ENCODE peak calls at places on chromosome 19, in eight cellular contexts. One of them, this sample, is unnamed.

GRCh38 chr19:32373614-32374295 is 28.3 kb downstream of the ZNF507 start:
- DNase-seq in cardiac muscle cell: peak; percentile 29
- DNase-seq in choroid plexus epithelial cell: peak; percentile 99
- DNase-seq in fibroblast of mammary gland: peak; percentile 99
- DNase-seq in BJ: peak; percentile 94
- DNase-seq in epithelial cell of proximal tubule: peak; percentile 100
- DNase-seq in Caco-2: peak; percentile 88
- DNase-seq in A673: peak; percentile 29
- DNase-seq in this sample: peak; percentile 97

GRCh38 chr19:2038284-2039081 is 12.6 kb downstream of the MKNK2 start:
- DNase-seq in cardiac muscle cell: no peak
- DNase-seq in choroid plexus epithelial cell: no peak
- DNase-seq in fibroblast of mammary gland: no peak
- DNase-seq in BJ: no peak
- DNase-seq in epithelial cell of proximal tubule: no peak
- DNase-seq in Caco-2: no peak
- DNase-seq in A673: no peak
- DNase-seq in this sample: no peak

GRCh38 chr19:39645800-39646411 is 9.8 kb upstream of the LGALS16 start:
- DNase-seq in cardiac muscle cell: peak; percentile 55
- DNase-seq in choroid plexus epithelial cell: peak; percentile 33
- DNase-seq in fibroblast of mammary gland: peak; percentile 16
- DNase-seq in BJ: no peak
- DNase-seq in epithelial cell of proximal tubule: no peak
- DNase-seq in Caco-2: peak; percentile 62
- DNase-seq in A673: peak; percentile 48
- DNase-seq in this sample: peak; percentile 6

GRCh38 chr19:50322931-50323781 is 6.0 kb downstream of the KCNC3 start:
- DNase-seq in cardiac muscle cell: no peak
- DNase-seq in choroid plexus epithelial cell: no peak
- DNase-seq in fibroblast of mammary gland: no peak
- DNase-seq in BJ: no peak
- DNase-seq in epithelial cell of proximal tubule: no peak
- DNase-seq in Caco-2: no peak
- DNase-seq in A673: no peak
- DNase-seq in this sample: no peak

GRCh38 chr19:51488491-51488890 is 10.2 kb downstream of the CEACAM18 start:
- DNase-seq in cardiac muscle cell: no peak
- DNase-seq in choroid plexus epithelial cell: no peak
- DNase-seq in fibroblast of mammary gland: no peak
- DNase-seq in BJ: no peak
- DNase-seq in epithelial cell of proximal tubule: no peak
- DNase-seq in Caco-2: no peak
- DNase-seq in A673: no peak
- DNase-seq in this sample: no peak

GRCh38 chr19:12636631-12637030 is 25.9 kb downstream of the ZNF791 start:
- DNase-seq in cardiac muscle cell: no peak
- DNase-seq in choroid plexus epithelial cell: no peak
- DNase-seq in fibroblast of mammary gland: no peak
- DNase-seq in BJ: no peak
- DNase-seq in epithelial cell of proximal tubule: no peak
- DNase-seq in Caco-2: no peak
- DNase-seq in A673: no peak
- DNase-seq in this sample: no peak

GRCh38 chr19:55285225-55285890 is 1.6 kb downstream of the BRSK1 start:
- DNase-seq in cardiac muscle cell: no peak
- DNase-seq in choroid plexus epithelial cell: no peak
- DNase-seq in fibroblast of mammary gland: no peak
- DNase-seq in BJ: no peak
- DNase-seq in epithelial cell of proximal tubule: no peak
- DNase-seq in Caco-2: no peak
- DNase-seq in A673: no peak
- DNase-seq in this sample: peak; percentile 51

GRCh38 chr19:23285948-23286347 is 35.8 kb upstream of the ZNF724 start:
- DNase-seq in cardiac muscle cell: no peak
- DNase-seq in choroid plexus epithelial cell: no peak
- DNase-seq in fibroblast of mammary gland: no peak
- DNase-seq in BJ: no peak
- DNase-seq in epithelial cell of proximal tubule: no peak
- DNase-seq in Caco-2: no peak
- DNase-seq in A673: no peak
- DNase-seq in this sample: no peak

GRCh38 chr19:46206176-46206575 is 23.4 kb upstream of the IGFL1 start:
- DNase-seq in cardiac muscle cell: no peak
- DNase-seq in choroid plexus epithelial cell: no peak
- DNase-seq in fibroblast of mammary gland: no peak
- DNase-seq in BJ: no peak
- DNase-seq in epithelial cell of proximal tubule: no peak
- DNase-seq in Caco-2: no peak
- DNase-seq in A673: no peak
- DNase-seq in this sample: no peak

GRCh38 chr19:46716013-46716671 is 772 bp downstream of the PRKD2 start:
- DNase-seq in cardiac muscle cell: peak; percentile 61
- DNase-seq in choroid plexus epithelial cell: no peak
- DNase-seq in fibroblast of mammary gland: no peak
- DNase-seq in BJ: no peak
- DNase-seq in epithelial cell of proximal tubule: no peak
- DNase-seq in Caco-2: peak; percentile 54
- DNase-seq in A673: no peak
- DNase-seq in this sample: no peak

GRCh38 chr19:10502524-10503001 is 593 bp downstream of the KEAP1 start:
- DNase-seq in cardiac muscle cell: peak; percentile 97
- DNase-seq in choroid plexus epithelial cell: peak; percentile 86
- DNase-seq in fibroblast of mammary gland: peak; percentile 83
- DNase-seq in BJ: no peak
- DNase-seq in epithelial cell of proximal tubule: no peak
- DNase-seq in Caco-2: peak; percentile 96
- DNase-seq in A673: peak; percentile 95
- DNase-seq in this sample: peak; percentile 97
- TF ChIP-seq CTCF in cardiac muscle cell: peak; percentile 1
- TF ChIP-seq CTCF in choroid plexus epithelial cell: no peak
- TF ChIP-seq CTCF in fibroblast of mammary gland: no peak
- TF ChIP-seq CTCF in BJ: no peak
- TF ChIP-seq CTCF in epithelial cell of proximal tubule: no peak
- TF ChIP-seq CTCF in Caco-2: no peak
- TF ChIP-seq CTCF in A673: no peak
- TF ChIP-seq CTCF in this sample: no peak

GRCh38 chr19:6500837-6501739 is 1.0 kb downstream of the TUBB4A start:
- DNase-seq in cardiac muscle cell: no peak
- DNase-seq in choroid plexus epithelial cell: no peak
- DNase-seq in fibroblast of mammary gland: no peak
- DNase-seq in BJ: no peak
- DNase-seq in epithelial cell of proximal tubule: no peak
- DNase-seq in Caco-2: no peak
- DNase-seq in A673: no peak
- DNase-seq in this sample: no peak
- H3K4me3 ChIP-seq in cardiac muscle cell: peak overlapping the region; percentile 43
- H3K4me3 ChIP-seq in choroid plexus epithelial cell: no peak overlapping the region
- H3K4me3 ChIP-seq in fibroblast of mammary gland: no peak overlapping the region
- H3K4me3 ChIP-seq in BJ: no peak overlapping the region
- H3K4me3 ChIP-seq in epithelial cell of proximal tubule: peak overlapping the region; percentile 67
- H3K4me3 ChIP-seq in Caco-2: peak overlapping the region; percentile 51
- H3K4me3 ChIP-seq in A673: peak overlapping the region; percentile 78
- H3K4me3 ChIP-seq in this sample: no peak overlapping the region

DNA sequence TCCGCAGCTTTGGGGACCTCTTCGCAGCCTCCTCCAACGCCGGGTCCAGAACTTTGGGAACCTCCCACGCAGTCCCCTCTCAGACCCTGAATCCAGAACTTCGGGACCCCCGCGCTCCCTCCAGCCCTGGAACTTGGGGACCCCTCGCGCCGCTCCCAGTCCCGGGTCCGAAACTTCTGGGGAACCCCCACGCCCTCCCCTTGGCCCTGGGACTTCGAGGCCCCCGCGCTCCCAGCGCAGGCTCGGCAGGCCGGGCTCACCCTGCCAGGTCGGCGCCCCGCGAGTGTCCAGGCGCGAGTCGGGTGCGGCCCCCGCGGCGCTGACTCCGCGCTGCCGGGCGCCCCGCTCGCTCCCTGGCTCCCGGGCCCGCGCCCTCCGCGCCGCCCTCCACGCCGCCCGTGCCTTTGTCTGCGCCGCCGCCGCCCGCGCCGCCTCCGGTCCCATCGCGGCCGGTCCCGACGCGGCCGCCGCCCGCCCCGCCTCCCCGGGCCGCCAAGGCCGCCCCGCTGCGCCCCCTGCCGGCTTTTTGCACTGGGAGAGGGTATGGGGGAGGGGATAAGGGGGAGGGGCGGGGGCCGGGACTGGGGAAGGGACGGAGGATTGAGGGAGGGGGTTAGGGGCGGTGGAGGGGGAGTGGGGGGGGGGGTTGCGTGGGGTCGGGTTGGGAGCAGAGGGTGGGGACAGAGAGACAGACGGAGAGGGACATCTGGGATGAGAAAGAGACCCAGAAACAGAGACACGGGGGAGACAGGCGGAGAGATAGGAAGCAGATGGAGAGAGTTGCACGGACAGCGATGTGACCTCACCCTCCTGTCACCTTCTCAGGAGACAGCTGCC is at the start of gene HOMER3:
- DNase-seq in cardiac muscle cell: peak; percentile 90
- DNase-seq in choroid plexus epithelial cell: peak; percentile 54
- DNase-seq in fibroblast of mammary gland: peak; percentile 39
- DNase-seq in BJ: no peak
- DNase-seq in epithelial cell of proximal tubule: no peak
- DNase-seq in Caco-2: peak; percentile 85
- DNase-seq in A673: peak; percentile 76
- DNase-seq in this sample: peak; percentile 39
- TF ChIP-seq CTCF in cardiac muscle cell: peak; percentile 21
- TF ChIP-seq CTCF in choroid plexus epithelial cell: peak; percentile 46
- TF ChIP-seq CTCF in fibroblast of mammary gland: peak; percentile 21
- TF ChIP-seq CTCF in BJ: peak; percentile 47
- TF ChIP-seq CTCF in epithelial cell of proximal tubule: peak; percentile 35
- TF ChIP-seq CTCF in Caco-2: peak; percentile 54
- TF ChIP-seq CTCF in A673: no peak
- TF ChIP-seq CTCF in this sample: no peak

GRCh38 chr19:18789883-18790565 is 1.1 kb downstream of the COMP start:
- DNase-seq in cardiac muscle cell: peak; percentile 32
- DNase-seq in choroid plexus epithelial cell: peak; percentile 17
- DNase-seq in fibroblast of mammary gland: peak; percentile 21
- DNase-seq in BJ: no peak
- DNase-seq in epithelial cell of proximal tubule: no peak
- DNase-seq in Caco-2: peak; percentile 47
- DNase-seq in A673: peak; percentile 72
- DNase-seq in this sample: no peak

GRCh38 chr19:18790566-18791314 is at the start of gene COMP:
- DNase-seq in cardiac muscle cell: no peak
- DNase-seq in choroid plexus epithelial cell: no peak
- DNase-seq in fibroblast of mammary gland: no peak
- DNase-seq in BJ: no peak
- DNase-seq in epithelial cell of proximal tubule: no peak
- DNase-seq in Caco-2: no peak
- DNase-seq in A673: no peak
- DNase-seq in this sample: no peak

GRCh38 chr19:18789422-18789832 is 1.7 kb downstream of the COMP start:
- DNase-seq in cardiac muscle cell: peak; percentile 12
- DNase-seq in choroid plexus epithelial cell: no peak
- DNase-seq in fibroblast of mammary gland: no peak
- DNase-seq in BJ: no peak
- DNase-seq in epithelial cell of proximal tubule: no peak
- DNase-seq in Caco-2: no peak
- DNase-seq in A673: no peak
- DNase-seq in this sample: no peak

GRCh38 chr19:18792661-18793060 is 1.6 kb upstream of the COMP start:
- DNase-seq in cardiac muscle cell: no peak
- DNase-seq in choroid plexus epithelial cell: no peak
- DNase-seq in fibroblast of mammary gland: no peak
- DNase-seq in BJ: no peak
- DNase-seq in epithelial cell of proximal tubule: no peak
- DNase-seq in Caco-2: no peak
- DNase-seq in A673: no peak
- DNase-seq in this sample: no peak

GRCh38 chr19:18791315-18791678 is 192 bp upstream of the COMP start:
- DNase-seq in cardiac muscle cell: no peak
- DNase-seq in choroid plexus epithelial cell: no peak
- DNase-seq in fibroblast of mammary gland: no peak
- DNase-seq in BJ: no peak
- DNase-seq in epithelial cell of proximal tubule: no peak
- DNase-seq in Caco-2: no peak
- DNase-seq in A673: no peak
- DNase-seq in this sample: no peak
- H3K4me3 ChIP-seq in cardiac muscle cell: no peak overlapping the region
- H3K4me3 ChIP-seq in choroid plexus epithelial cell: no peak overlapping the region
- H3K4me3 ChIP-seq in fibroblast of mammary gland: no peak overlapping the region
- H3K4me3 ChIP-seq in BJ: no peak overlapping the region
- H3K4me3 ChIP-seq in epithelial cell of proximal tubule: no peak overlapping the region
- H3K4me3 ChIP-seq in Caco-2: no peak overlapping the region
- H3K4me3 ChIP-seq in A673: no peak overlapping the region
- H3K4me3 ChIP-seq in this sample: no peak overlapping the region

DNA sequence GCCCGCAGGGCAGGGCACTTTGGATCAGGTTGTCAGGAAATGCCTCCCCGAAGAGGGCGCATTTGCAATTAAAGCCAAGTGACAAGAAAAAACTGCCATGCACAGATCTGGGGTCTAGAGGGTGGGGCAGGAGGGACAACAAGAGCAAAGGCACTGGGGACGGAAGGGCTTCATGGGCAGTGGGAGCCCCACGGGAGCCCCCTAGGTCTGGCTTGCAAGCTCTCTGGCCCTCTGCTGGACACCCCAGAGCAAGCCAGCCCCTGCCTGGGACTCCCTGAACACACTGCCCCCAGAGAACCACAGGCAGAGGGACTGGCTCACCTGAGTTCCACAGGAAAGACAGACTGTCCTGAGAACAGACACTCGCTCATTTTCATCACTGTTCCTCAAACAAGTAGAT is 30.2 kb upstream of the C19orf12 start:
- DNase-seq in cardiac muscle cell: peak; percentile 16
- DNase-seq in choroid plexus epithelial cell: peak; percentile 10
- DNase-seq in fibroblast of mammary gland: no peak
- DNase-seq in BJ: no peak
- DNase-seq in epithelial cell of proximal tubule: no peak
- DNase-seq in Caco-2: peak; percentile 43
- DNase-seq in A673: no peak
- DNase-seq in this sample: no peak
- TF ChIP-seq CTCF in cardiac muscle cell: no peak
- TF ChIP-seq CTCF in choroid plexus epithelial cell: peak; percentile 39
- TF ChIP-seq CTCF in fibroblast of mammary gland: peak; percentile 7
- TF ChIP-seq CTCF in BJ: peak; percentile 13
- TF ChIP-seq CTCF in epithelial cell of proximal tubule: peak; percentile 22
- TF ChIP-seq CTCF in Caco-2: peak; percentile 69
- TF ChIP-seq CTCF in A673: peak; percentile 34
- TF ChIP-seq CTCF in this sample: peak; percentile 17

DNA sequence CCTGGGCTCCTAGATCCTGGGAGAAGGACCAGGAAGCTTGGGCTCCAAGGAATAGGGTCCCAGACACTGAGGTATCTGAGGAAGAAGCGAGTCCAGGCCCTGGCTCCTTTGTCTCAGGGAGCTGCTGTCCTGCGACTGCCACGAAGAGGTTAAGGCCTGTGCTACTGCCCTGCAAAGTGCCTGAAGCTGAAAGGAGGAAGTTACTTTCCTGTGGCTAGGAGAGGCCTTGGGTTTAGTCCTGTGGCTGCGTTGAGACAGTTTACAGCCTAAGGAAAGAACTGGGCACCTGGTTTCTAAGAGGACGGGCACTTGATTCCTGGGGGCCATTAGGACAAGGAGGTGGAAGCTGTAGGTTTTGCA is 2.8 kb downstream of the MYADM start:
- DNase-seq in cardiac muscle cell: no peak
- DNase-seq in choroid plexus epithelial cell: no peak
- DNase-seq in fibroblast of mammary gland: no peak
- DNase-seq in BJ: no peak
- DNase-seq in epithelial cell of proximal tubule: no peak
- DNase-seq in Caco-2: no peak
- DNase-seq in A673: no peak
- DNase-seq in this sample: no peak
- H3K4me3 ChIP-seq in cardiac muscle cell: peak overlapping the region; percentile 70
- H3K4me3 ChIP-seq in choroid plexus epithelial cell: peak overlapping the region; percentile 29
- H3K4me3 ChIP-seq in fibroblast of mammary gland: no peak overlapping the region
- H3K4me3 ChIP-seq in BJ: peak overlapping the region; percentile 28
- H3K4me3 ChIP-seq in epithelial cell of proximal tubule: peak overlapping the region; percentile 22
- H3K4me3 ChIP-seq in Caco-2: no peak overlapping the region
- H3K4me3 ChIP-seq in A673: peak overlapping the region; percentile 70
- H3K4me3 ChIP-seq in this sample: no peak overlapping the region